ENCODE peak calls at places on chromosome 21, in nine cellular contexts. One of them, this sample, is unnamed.

GRCh38 chr21:36768496-36768895 is 69.6 kb downstream of the SIM2 start:
- DNase-seq in fibroblast of lung: no peak
- DNase-seq in lower leg skin: peak; percentile 59
- DNase-seq in CD8-positive, alpha-beta memory T cell: no peak
- DNase-seq in heart right ventricle: no peak
- DNase-seq in transverse colon: no peak
- DNase-seq in HFF-Myc: no peak
- DNase-seq in prostate gland: no peak
- DNase-seq in adipocyte: no peak
- DNase-seq in this sample: no peak

GRCh38 chr21:38402291-38402690 is 96.0 kb downstream of the ERG start:
- DNase-seq in adipocyte: no peak
- DNase-seq in transverse colon: no peak
- DNase-seq in HFF-Myc: no peak
- DNase-seq in CD8-positive, alpha-beta memory T cell: no peak
- DNase-seq in heart right ventricle: no peak
- DNase-seq in fibroblast of lung: no peak
- DNase-seq in lower leg skin: no peak
- DNase-seq in prostate gland: no peak
- DNase-seq in this sample: no peak

GRCh38 chr21:26804895-26805609 is 40.2 kb downstream of the ADAMTS1 start:
- DNase-seq in prostate gland: no peak
- DNase-seq in lower leg skin: no peak
- DNase-seq in adipocyte: peak; percentile 43
- DNase-seq in HFF-Myc: no peak
- DNase-seq in transverse colon: no peak
- DNase-seq in heart right ventricle: no peak
- DNase-seq in fibroblast of lung: no peak
- DNase-seq in CD8-positive, alpha-beta memory T cell: no peak
- DNase-seq in this sample: peak; percentile 69

GRCh38 chr21:39666681-39667315 is 54.1 kb downstream of the B3GALT5 start:
- DNase-seq in transverse colon: no peak
- DNase-seq in HFF-Myc: no peak
- DNase-seq in CD8-positive, alpha-beta memory T cell: no peak
- DNase-seq in heart right ventricle: no peak
- DNase-seq in prostate gland: no peak
- DNase-seq in adipocyte: no peak
- DNase-seq in lower leg skin: peak; percentile 85
- DNase-seq in fibroblast of lung: no peak
- DNase-seq in this sample: no peak

GRCh38 chr21:25867041-25867440 is 132.3 kb downstream of the GABPA start:
- DNase-seq in fibroblast of lung: no peak
- DNase-seq in HFF-Myc: no peak
- DNase-seq in prostate gland: no peak
- DNase-seq in CD8-positive, alpha-beta memory T cell: no peak
- DNase-seq in transverse colon: no peak
- DNase-seq in heart right ventricle: no peak
- DNase-seq in adipocyte: no peak
- DNase-seq in lower leg skin: no peak
- DNase-seq in this sample: no peak

GRCh38 chr21:27802816-27803475 is 836.1 kb upstream of the ADAMTS5 start:
- DNase-seq in CD8-positive, alpha-beta memory T cell: no peak
- DNase-seq in fibroblast of lung: no peak
- DNase-seq in lower leg skin: no peak
- DNase-seq in adipocyte: peak; percentile 58
- DNase-seq in prostate gland: peak; percentile 12
- DNase-seq in heart right ventricle: no peak
- DNase-seq in transverse colon: peak; percentile 39
- DNase-seq in HFF-Myc: no peak
- DNase-seq in this sample: peak; percentile 38

GRCh38 chr21:26843912-26844257 is 1.3 kb downstream of the ADAMTS1 start:
- DNase-seq in CD8-positive, alpha-beta memory T cell: no peak
- DNase-seq in HFF-Myc: no peak
- DNase-seq in adipocyte: peak; percentile 53
- DNase-seq in lower leg skin: no peak
- DNase-seq in heart right ventricle: no peak
- DNase-seq in prostate gland: no peak
- DNase-seq in fibroblast of lung: peak; percentile 89
- DNase-seq in transverse colon: no peak
- DNase-seq in this sample: peak; percentile 45

GRCh38 chr21:31298618-31299269 is 45.3 kb downstream of the TIAM1 start:
- DNase-seq in HFF-Myc: no peak
- DNase-seq in adipocyte: no peak
- DNase-seq in prostate gland: no peak
- DNase-seq in lower leg skin: no peak
- DNase-seq in transverse colon: no peak
- DNase-seq in heart right ventricle: no peak
- DNase-seq in fibroblast of lung: peak; percentile 90
- DNase-seq in CD8-positive, alpha-beta memory T cell: no peak
- DNase-seq in this sample: no peak

GRCh38 chr21:33330726-33331125 is 6.0 kb downstream of the IFNAR1 start:
- DNase-seq in HFF-Myc: no peak
- DNase-seq in prostate gland: no peak
- DNase-seq in heart right ventricle: no peak
- DNase-seq in lower leg skin: no peak
- DNase-seq in adipocyte: no peak
- DNase-seq in transverse colon: peak; percentile 13
- DNase-seq in fibroblast of lung: no peak
- DNase-seq in CD8-positive, alpha-beta memory T cell: no peak
- DNase-seq in this sample: no peak
- H3K4me3 ChIP-seq in HFF-Myc: no peak overlapping the region
- H3K4me3 ChIP-seq in prostate gland: no peak overlapping the region
- H3K4me3 ChIP-seq in heart right ventricle: no peak overlapping the region
- H3K4me3 ChIP-seq in lower leg skin: no peak overlapping the region
- H3K4me3 ChIP-seq in adipocyte: no peak overlapping the region
- H3K4me3 ChIP-seq in transverse colon: no peak overlapping the region
- H3K4me3 ChIP-seq in fibroblast of lung: no peak overlapping the region
- H3K4me3 ChIP-seq in CD8-positive, alpha-beta memory T cell: no peak overlapping the region
- H3K4me3 ChIP-seq in this sample: no peak overlapping the region

GRCh38 chr21:29194342-29194741 is 63.9 kb downstream of the MAP3K7CL start:
- DNase-seq in fibroblast of lung: no peak
- DNase-seq in transverse colon: no peak
- DNase-seq in CD8-positive, alpha-beta memory T cell: no peak
- DNase-seq in adipocyte: no peak
- DNase-seq in lower leg skin: no peak
- DNase-seq in HFF-Myc: no peak
- DNase-seq in heart right ventricle: no peak
- DNase-seq in prostate gland: no peak
- DNase-seq in this sample: no peak

GRCh38 chr21:29193907-29194306 is 63.5 kb downstream of the MAP3K7CL start:
- DNase-seq in HFF-Myc: no peak
- DNase-seq in prostate gland: no peak
- DNase-seq in heart right ventricle: no peak
- DNase-seq in adipocyte: no peak
- DNase-seq in fibroblast of lung: no peak
- DNase-seq in transverse colon: no peak
- DNase-seq in CD8-positive, alpha-beta memory T cell: no peak
- DNase-seq in lower leg skin: no peak
- DNase-seq in this sample: no peak

GRCh38 chr21:29194847-29195246 is 64.4 kb downstream of the MAP3K7CL start:
- DNase-seq in heart right ventricle: no peak
- DNase-seq in HFF-Myc: no peak
- DNase-seq in CD8-positive, alpha-beta memory T cell: no peak
- DNase-seq in fibroblast of lung: peak; percentile 49
- DNase-seq in prostate gland: no peak
- DNase-seq in transverse colon: no peak
- DNase-seq in lower leg skin: no peak
- DNase-seq in adipocyte: no peak
- DNase-seq in this sample: peak; percentile 59

GRCh38 chr21:29196021-29196663 is 65.7 kb downstream of the MAP3K7CL start:
- DNase-seq in prostate gland: no peak
- DNase-seq in heart right ventricle: no peak
- DNase-seq in transverse colon: peak; percentile 51
- DNase-seq in lower leg skin: no peak
- DNase-seq in fibroblast of lung: peak; percentile 93
- DNase-seq in adipocyte: peak; percentile 86
- DNase-seq in HFF-Myc: no peak
- DNase-seq in CD8-positive, alpha-beta memory T cell: peak; percentile 16
- DNase-seq in this sample: peak; percentile 95

DNA sequence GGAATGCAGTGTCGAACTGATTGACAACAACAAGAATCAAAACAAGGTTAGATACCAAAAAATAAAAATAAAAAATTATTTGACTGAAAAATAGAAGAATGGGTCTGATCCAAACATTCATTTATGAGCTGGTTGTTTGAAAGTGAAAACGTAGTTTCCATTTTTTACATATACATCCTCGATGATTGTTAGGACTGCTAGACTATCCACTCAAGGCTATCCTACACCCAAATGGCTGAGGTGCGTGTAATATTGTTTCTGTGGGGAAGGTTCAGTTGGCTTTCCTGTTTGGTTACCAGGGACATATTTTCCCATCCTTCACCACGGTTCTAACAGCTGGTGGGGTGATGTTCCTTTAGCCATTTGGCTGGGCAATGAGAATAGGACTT is 66.2 kb downstream of the MAP3K7CL start:
- DNase-seq in fibroblast of lung: no peak
- DNase-seq in CD8-positive, alpha-beta memory T cell: no peak
- DNase-seq in HFF-Myc: no peak
- DNase-seq in adipocyte: no peak
- DNase-seq in prostate gland: no peak
- DNase-seq in transverse colon: no peak
- DNase-seq in lower leg skin: no peak
- DNase-seq in heart right ventricle: no peak
- DNase-seq in this sample: no peak
- H3K4me3 ChIP-seq in fibroblast of lung: no peak overlapping the region
- H3K4me3 ChIP-seq in CD8-positive, alpha-beta memory T cell: peak overlapping the region; percentile 16
- H3K4me3 ChIP-seq in HFF-Myc: no peak overlapping the region
- H3K4me3 ChIP-seq in adipocyte: peak overlapping the region; percentile 69
- H3K4me3 ChIP-seq in prostate gland: no peak overlapping the region
- H3K4me3 ChIP-seq in transverse colon: peak overlapping the region; percentile 23
- H3K4me3 ChIP-seq in lower leg skin: no peak overlapping the region
- H3K4me3 ChIP-seq in heart right ventricle: no peak overlapping the region
- H3K4me3 ChIP-seq in this sample: peak overlapping the region; percentile 32

GRCh38 chr21:45523411-45524101 is 18.7 kb downstream of the SLC19A1 start:
- DNase-seq in heart right ventricle: peak; percentile 16
- DNase-seq in lower leg skin: peak; percentile 83
- DNase-seq in adipocyte: no peak
- DNase-seq in prostate gland: no peak
- DNase-seq in transverse colon: peak; percentile 6
- DNase-seq in fibroblast of lung: no peak
- DNase-seq in CD8-positive, alpha-beta memory T cell: no peak
- DNase-seq in HFF-Myc: no peak
- DNase-seq in this sample: no peak

GRCh38 chr21:45525910-45526306 is 16.3 kb downstream of the SLC19A1 start:
- DNase-seq in HFF-Myc: no peak
- DNase-seq in prostate gland: no peak
- DNase-seq in heart right ventricle: peak; percentile 7
- DNase-seq in fibroblast of lung: no peak
- DNase-seq in adipocyte: no peak
- DNase-seq in CD8-positive, alpha-beta memory T cell: no peak
- DNase-seq in transverse colon: peak; percentile 7
- DNase-seq in lower leg skin: peak; percentile 80
- DNase-seq in this sample: no peak

GRCh38 chr21:45522986-45523385 is 19.3 kb downstream of the SLC19A1 start:
- DNase-seq in transverse colon: peak; percentile 1
- DNase-seq in prostate gland: no peak
- DNase-seq in fibroblast of lung: no peak
- DNase-seq in HFF-Myc: no peak
- DNase-seq in lower leg skin: peak; percentile 42
- DNase-seq in heart right ventricle: no peak
- DNase-seq in CD8-positive, alpha-beta memory T cell: no peak
- DNase-seq in adipocyte: no peak
- DNase-seq in this sample: no peak

GRCh38 chr21:45524756-45525152 is 17.5 kb downstream of the SLC19A1 start:
- DNase-seq in CD8-positive, alpha-beta memory T cell: no peak
- DNase-seq in adipocyte: no peak
- DNase-seq in lower leg skin: peak; percentile 68
- DNase-seq in transverse colon: no peak
- DNase-seq in heart right ventricle: no peak
- DNase-seq in HFF-Myc: no peak
- DNase-seq in fibroblast of lung: no peak
- DNase-seq in prostate gland: no peak
- DNase-seq in this sample: no peak

DNA sequence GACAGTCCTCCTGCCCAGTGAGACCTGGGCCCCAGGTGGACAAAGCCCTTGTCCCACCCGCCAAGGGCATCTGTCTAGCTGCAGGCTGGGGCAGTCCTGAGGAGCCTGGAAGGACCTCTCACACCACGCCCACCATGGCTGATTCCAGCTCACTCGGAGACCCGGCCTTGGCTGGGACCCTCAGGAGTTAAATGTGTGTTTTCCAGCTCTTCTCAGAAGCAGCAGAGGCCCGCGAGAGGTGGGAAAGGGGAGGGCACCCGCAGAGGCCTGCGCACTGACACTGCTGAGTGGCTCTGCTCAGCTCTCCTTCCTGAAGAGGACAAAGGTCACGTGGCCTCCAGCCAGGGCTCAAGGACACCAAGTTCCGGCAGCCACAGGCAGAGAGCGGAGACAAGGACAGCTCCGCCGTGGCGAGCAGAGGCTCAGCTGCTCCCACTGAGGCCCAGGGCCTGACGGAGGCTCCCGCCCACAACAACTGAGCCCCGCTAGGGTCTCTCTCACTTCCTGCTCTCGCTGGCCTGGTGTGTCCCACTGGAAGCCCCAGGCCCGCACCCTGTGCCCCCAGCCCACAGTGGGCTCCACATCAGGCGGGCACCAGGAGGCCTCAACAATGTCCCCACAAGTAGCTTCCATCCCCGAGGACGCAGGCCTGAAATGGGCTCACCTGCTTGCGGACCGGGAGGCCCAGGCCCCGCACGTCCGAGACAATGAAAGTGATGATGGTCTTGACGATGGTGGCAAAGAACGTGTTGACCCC is 16.9 kb downstream of the SLC19A1 start:
- DNase-seq in adipocyte: no peak
- DNase-seq in transverse colon: peak; percentile 76
- DNase-seq in fibroblast of lung: no peak
- DNase-seq in lower leg skin: peak; percentile 81
- DNase-seq in heart right ventricle: peak; percentile 83
- DNase-seq in prostate gland: no peak
- DNase-seq in HFF-Myc: no peak
- DNase-seq in CD8-positive, alpha-beta memory T cell: no peak
- DNase-seq in this sample: no peak
- H3K4me3 ChIP-seq in adipocyte: no peak overlapping the region
- H3K4me3 ChIP-seq in transverse colon: no peak overlapping the region
- H3K4me3 ChIP-seq in fibroblast of lung: no peak overlapping the region
- H3K4me3 ChIP-seq in lower leg skin: no peak overlapping the region
- H3K4me3 ChIP-seq in heart right ventricle: no peak overlapping the region
- H3K4me3 ChIP-seq in prostate gland: no peak overlapping the region
- H3K4me3 ChIP-seq in HFF-Myc: no peak overlapping the region
- H3K4me3 ChIP-seq in CD8-positive, alpha-beta memory T cell: no peak overlapping the region
- H3K4me3 ChIP-seq in this sample: no peak overlapping the region

GRCh38 chr21:41069305-41069642 is 98.7 kb upstream of the BACE2 start:
- DNase-seq in prostate gland: no peak
- DNase-seq in CD8-positive, alpha-beta memory T cell: no peak
- DNase-seq in transverse colon: no peak
- DNase-seq in HFF-Myc: no peak
- DNase-seq in lower leg skin: no peak
- DNase-seq in fibroblast of lung: no peak
- DNase-seq in heart right ventricle: no peak
- DNase-seq in adipocyte: no peak
- DNase-seq in this sample: no peak

GRCh38 chr21:41066086-41066938 is 101.6 kb upstream of the BACE2 start:
- DNase-seq in fibroblast of lung: peak; percentile 33
- DNase-seq in heart right ventricle: peak; percentile 21
- DNase-seq in adipocyte: no peak
- DNase-seq in prostate gland: no peak
- DNase-seq in transverse colon: no peak
- DNase-seq in HFF-Myc: no peak
- DNase-seq in lower leg skin: no peak
- DNase-seq in CD8-positive, alpha-beta memory T cell: no peak
- DNase-seq in this sample: no peak

GRCh38 chr21:41071410-41071809 is 96.5 kb upstream of the BACE2 start:
- DNase-seq in lower leg skin: no peak
- DNase-seq in HFF-Myc: no peak
- DNase-seq in heart right ventricle: no peak
- DNase-seq in prostate gland: no peak
- DNase-seq in CD8-positive, alpha-beta memory T cell: no peak
- DNase-seq in transverse colon: no peak
- DNase-seq in fibroblast of lung: no peak
- DNase-seq in adipocyte: no peak
- DNase-seq in this sample: no peak

GRCh38 chr21:41065539-41065938 is 102.4 kb upstream of the BACE2 start:
- DNase-seq in lower leg skin: no peak
- DNase-seq in transverse colon: no peak
- DNase-seq in adipocyte: peak; percentile 65
- DNase-seq in prostate gland: no peak
- DNase-seq in CD8-positive, alpha-beta memory T cell: no peak
- DNase-seq in fibroblast of lung: peak; percentile 30
- DNase-seq in heart right ventricle: no peak
- DNase-seq in HFF-Myc: no peak
- DNase-seq in this sample: no peak

DNA sequence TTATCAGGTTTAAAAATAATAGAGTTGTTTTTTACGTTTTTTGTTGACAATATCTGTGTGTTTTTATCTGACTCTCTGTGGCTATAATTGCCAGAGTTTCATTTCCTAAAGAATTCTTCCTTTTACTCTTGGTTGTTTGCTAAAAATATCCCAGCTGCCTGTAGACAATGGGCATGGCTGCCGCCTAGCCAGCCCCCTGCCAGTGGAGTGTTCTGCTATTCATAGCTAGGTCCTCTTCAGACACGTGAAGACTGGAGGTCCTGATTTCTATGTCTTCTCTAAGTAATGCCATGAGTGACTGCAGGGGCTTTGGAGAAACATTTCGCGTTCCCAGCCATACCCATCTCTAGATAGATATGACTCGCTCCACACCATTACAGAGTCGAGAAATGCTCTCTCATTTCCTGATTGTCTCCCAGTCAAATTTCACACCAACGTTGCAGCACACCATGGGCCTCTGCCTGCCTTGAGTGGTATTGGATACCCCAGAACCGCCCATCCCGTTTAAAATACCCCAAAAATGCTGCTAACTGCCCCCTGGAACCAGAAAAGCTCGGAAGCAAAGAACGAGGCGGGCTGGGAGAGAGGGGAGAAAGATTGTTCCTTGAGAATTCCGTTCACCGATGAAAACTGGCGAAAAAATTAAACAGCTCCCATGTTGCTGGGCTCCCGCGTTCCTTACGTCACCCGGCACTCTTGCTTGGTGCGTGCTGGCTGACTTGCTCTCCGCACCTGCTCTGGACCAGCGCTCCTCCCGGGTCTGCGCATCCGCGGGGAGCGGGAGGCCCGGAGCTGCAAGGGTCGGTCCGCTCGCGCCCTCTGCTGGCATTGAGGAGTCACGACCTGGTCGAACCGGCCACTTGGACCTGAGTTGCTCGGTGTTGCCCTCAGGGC is 99.3 kb upstream of the BACE2 start:
- DNase-seq in prostate gland: peak; percentile 77
- DNase-seq in fibroblast of lung: peak; percentile 62
- DNase-seq in adipocyte: peak; percentile 91
- DNase-seq in HFF-Myc: peak; percentile 6
- DNase-seq in transverse colon: peak; percentile 74
- DNase-seq in heart right ventricle: peak; percentile 85
- DNase-seq in lower leg skin: peak; percentile 95
- DNase-seq in CD8-positive, alpha-beta memory T cell: no peak
- DNase-seq in this sample: peak; percentile 24
- H3K4me3 ChIP-seq in prostate gland: no peak overlapping the region
- H3K4me3 ChIP-seq in fibroblast of lung: no peak overlapping the region
- H3K4me3 ChIP-seq in adipocyte: no peak overlapping the region
- H3K4me3 ChIP-seq in HFF-Myc: no peak overlapping the region
- H3K4me3 ChIP-seq in transverse colon: no peak overlapping the region
- H3K4me3 ChIP-seq in heart right ventricle: peak overlapping the region; percentile 21
- H3K4me3 ChIP-seq in lower leg skin: no peak overlapping the region
- H3K4me3 ChIP-seq in CD8-positive, alpha-beta memory T cell: no peak overlapping the region
- H3K4me3 ChIP-seq in this sample: peak overlapping the region; percentile 39